ENCODE peak calls at places on chromosome 14, in seven cellular contexts. R is ELF-1; N is CD4-positive, CD25-positive, alpha-beta regulatory T cell; Z is NT2/D1; Q is BE2C; S is stimulated activated CD4-positive, alpha-beta T cell treated with anti-CD3 and anti-CD28 coated beads, Interleukin-15, amount 100 ng/mL, for 24 hours; O is retina. K is an unnamed sample.

GRCh38 chr14:38042356-38042755 is 165.3 kb upstream of the SSTR1 start:
- DNase-seq in O (no peak), S (no peak), N (no peak), R (peak), Q (no peak), Z (no peak), K (no peak)

GRCh38 chr14:35818346-35819115 is 7.6 kb upstream of the BRMS1L start:
- DNase-seq in Z (no peak), Q (peak), R (no peak), S (peak), O (no peak), N (peak), K (no peak)

GRCh38 chr14:103624860-103625259 is 4.2 kb upstream of the KLC1 start:
- DNase-seq in S (peak), R (peak), N (no peak), Z (no peak), O (no peak), Q (peak), K (no peak)

GRCh38 chr14:35534130-35534883 is at the start of gene INSM2:
- DNase-seq in Q (no peak), S (peak), O (peak), Z (no peak), N (peak), R (peak), K (peak)

GRCh38 chr14:54606631-54607133 is 39.8 kb downstream of the SAMD4A start:
- DNase-seq in Z (no peak), Q (no peak), N (no peak), R (no peak), O (no peak), S (no peak), K (no peak)

GRCh38 chr14:65303902-65304222 is 108.7 kb upstream of the FUT8 start:
- DNase-seq in N (no peak), Z (no peak), Q (no peak), O (peak), R (peak), S (no peak), K (no peak)

GRCh38 chr14:104221071-104221625 is 82.8 kb downstream of the KIF26A start:
- DNase-seq in O (no peak), Z (no peak), S (no peak), N (no peak), R (no peak), Q (no peak), K (peak)

GRCh38 chr14:24171422-24172260 is at the start of gene REC8:
- DNase-seq in R (peak), Q (peak), S (peak), Z (peak), O (peak), N (peak), K (peak)

GRCh38 chr14:75497191-75497590 is 25.1 kb upstream of the BATF start:
- DNase-seq in Q (no peak), N (no peak), R (no peak), Z (no peak), O (no peak), S (peak), K (no peak)

GRCh38 chr14:100576091-100577085 is 10.8 kb downstream of the BEGAIN start:
- DNase-seq in N (no peak), Q (no peak), R (no peak), Z (no peak), O (no peak), S (no peak), K (no peak)

K was measured in naive thymus-derived CD8-positive, alpha-beta T cell.